ENCODE peak calls at places on chromosomes 12 and 14, in four cellular contexts. L, C, R and J are unnamed samples.

GRCh38 chr12:96401061-96401871 is 1.0 kb upstream of the CDK17 start:
- DNase-seq in L (peak), C (no peak), R (peak), J (no peak)

GRCh38 chr12:112950701-112951100 is 12.4 kb downstream of the OAS3 start:
- DNase-seq in L (no peak), C (no peak), R (no peak), J (no peak)

GRCh38 chr12:87311206-87311605 is 718.0 kb downstream of the C12orf50 start:
- DNase-seq in L (no peak), C (no peak), R (no peak), J (no peak)

GRCh38 chr12:21526053-21526452 is at the start of gene SPX:
- DNase-seq in L (no peak), C (peak), R (no peak), J (no peak)

GRCh38 chr14:99351166-99352007 is 79.4 kb upstream of the BCL11B start:
- DNase-seq in L (no peak), C (no peak), R (no peak), J (no peak)

GRCh38 chr14:32657081-32657480 is 281.6 kb upstream of the NPAS3 start:
- DNase-seq in L (peak), C (peak), R (no peak), J (no peak)

GRCh38 chr14:51335521-51335920 is 95.5 kb downstream of the TMX1 start:
- DNase-seq in L (no peak), C (no peak), R (no peak), J (no peak)

GRCh38 chr12:69067713-69068112 is 134.7 kb upstream of the CPM start:
- DNase-seq in L (no peak), C (no peak), R (no peak), J (no peak)

GRCh38 chr12:46388427-46388992 is 15.9 kb upstream of the SLC38A2 start:
- DNase-seq in L (no peak), C (no peak), R (no peak), J (no peak)

GRCh38 chr12:64400041-64400440 is 4.2 kb upstream of the XPOT start:
- DNase-seq in L (peak), C (no peak), R (no peak), J (no peak)

GRCh38 chr12:102144221-102144620 is 24.2 kb downstream of the PARPBP start:
- DNase-seq in L (no peak), C (no peak), R (no peak), J (no peak)

GRCh38 chr12:111443586-111443985 is 37.9 kb downstream of the SH2B3 start:
- DNase-seq in L (no peak), C (no peak), R (no peak), J (peak)

GRCh38 chr12:80100566-80100965 is 1.2 kb downstream of the OTOGL start:
- DNase-seq in L (no peak), C (peak), R (no peak), J (no peak)

GRCh38 chr12:121190523-121191031 is 19.4 kb upstream of the P2RX4 start:
- DNase-seq in L (no peak), C (peak), R (no peak), J (no peak)

GRCh38 chr12:39623919-39624318 is 4.3 kb upstream of the ABCD2 start:
- DNase-seq in L (no peak), C (no peak), R (no peak), J (no peak)

GRCh38 chr14:31228533-31228932 is 20.9 kb upstream of the HECTD1 start:
- DNase-seq in L (no peak), C (no peak), R (no peak), J (no peak)